ENCODE peak calls at places on chromosomes 5 and 9, in eight cellular contexts. E, R, K, I, V, Q, T and O are unnamed samples.

GRCh38 chr9:93256878-93257807 is 73.2 kb downstream of the WNK2 start:
- DNase-seq in E (peak; percentile 19), R (no peak), K (no peak), I (no peak), V (no peak), Q (no peak), T (no peak), O (no peak)

GRCh38 chr5:107696511-107696910 is 25.8 kb upstream of the EFNA5 start:
- DNase-seq in E (no peak), R (no peak), K (no peak), I (no peak), V (no peak), Q (no peak), T (no peak), O (no peak)

GRCh38 chr5:10632110-10632903 is 68.4 kb downstream of the ANKRD33B start:
- DNase-seq in E (no peak), R (no peak), K (no peak), I (no peak), V (no peak), Q (peak; percentile 22), T (no peak), O (no peak)

GRCh38 chr9:114452219-114453169 is 52.8 kb downstream of the WHRN start:
- DNase-seq in E (no peak), R (no peak), K (no peak), I (no peak), V (no peak), Q (no peak), T (no peak), O (no peak)

GRCh38 chr5:76547242-76547890 is 75.8 kb downstream of the F2RL2 start:
- DNase-seq in E (no peak), R (no peak), K (peak; percentile 74), I (peak; percentile 29), V (no peak), Q (no peak), T (no peak), O (no peak)

GRCh38 chr5:131393498-131393968 is 129.7 kb downstream of the CDC42SE2 start:
- DNase-seq in E (no peak), R (no peak), K (no peak), I (no peak), V (no peak), Q (no peak), T (no peak), O (no peak)

GRCh38 chr5:160359816-160360215 is 10.6 kb downstream of the C1QTNF2 start:
- DNase-seq in E (no peak), R (no peak), K (peak; percentile 62), I (no peak), V (no peak), Q (no peak), T (no peak), O (no peak)

GRCh38 chr9:133683494-133684460 is 47.6 kb downstream of the DBH start:
- DNase-seq in E (no peak), R (no peak), K (no peak), I (peak; percentile 73), V (no peak), Q (peak; percentile 36), T (peak; percentile 39), O (no peak)

GRCh38 chr9:6142816-6143454 is 72.7 kb upstream of the IL33 start:
- DNase-seq in E (no peak), R (no peak), K (no peak), I (no peak), V (no peak), Q (no peak), T (no peak), O (no peak)

GRCh38 chr5:88727705-88728313 is 155.2 kb downstream of the MEF2C start:
- DNase-seq in E (no peak), R (no peak), K (peak; percentile 57), I (no peak), V (no peak), Q (no peak), T (no peak), O (no peak)

GRCh38 chr9:94982211-94982610 is 255.7 kb downstream of the AOPEP start:
- DNase-seq in E (no peak), R (no peak), K (no peak), I (no peak), V (no peak), Q (no peak), T (no peak), O (no peak)

GRCh38 chr9:133684461-133685361 is 48.5 kb downstream of the DBH start:
- DNase-seq in E (no peak), R (no peak), K (no peak), I (no peak), V (no peak), Q (no peak), T (peak; percentile 8), O (no peak)

GRCh38 chr5:16957305-16958165 is 21.4 kb upstream of the MYO10 start:
- DNase-seq in E (no peak), R (peak; percentile 78), K (no peak), I (no peak), V (no peak), Q (no peak), T (no peak), O (no peak)

GRCh38 chr9:76215066-76215465 is 179.2 kb downstream of the RFK start:
- DNase-seq in E (no peak), R (peak; percentile 82), K (no peak), I (no peak), V (no peak), Q (no peak), T (no peak), O (peak; percentile 61)

GRCh38 chr9:73023025-73023541 is 70.2 kb upstream of the ALDH1A1 start:
- DNase-seq in E (no peak), R (no peak), K (peak; percentile 84), I (no peak), V (peak; percentile 50), Q (peak; percentile 5), T (peak; percentile 47), O (peak; percentile 39)

GRCh38 chr5:62143268-62144229 is 162.5 kb upstream of the KIF2A start:
- DNase-seq in E (no peak), R (peak; percentile 1), K (peak; percentile 67), I (no peak), V (peak; percentile 14), Q (no peak), T (no peak), O (no peak)

GRCh38 chr9:133995012-133995896 is 3.1 kb upstream of the VAV2 start:
- DNase-seq in E (no peak), R (no peak), K (peak; percentile 31), I (no peak), V (peak; percentile 41), Q (no peak), T (no peak), O (no peak)

GRCh38 chr5:115930630-115931337 is 31.5 kb upstream of the LVRN start:
- DNase-seq in E (no peak), R (no peak), K (no peak), I (no peak), V (no peak), Q (no peak), T (no peak), O (no peak)

GRCh38 chr9:132482196-132482813 is 72.3 kb downstream of the CFAP77 start:
- DNase-seq in E (no peak), R (no peak), K (no peak), I (no peak), V (no peak), Q (no peak), T (no peak), O (no peak)

GRCh38 chr5:173888473-173889135 is 455 bp downstream of the CPEB4 start:
- DNase-seq in E (no peak), R (no peak), K (peak; percentile 47), I (no peak), V (no peak), Q (no peak), T (peak; percentile 43), O (no peak)

GRCh38 chr5:130868186-130868821 is 296.8 kb downstream of the HINT1 start:
- DNase-seq in E (no peak), R (peak; percentile 59), K (no peak), I (no peak), V (no peak), Q (no peak), T (no peak), O (no peak)

GRCh38 chr5:35671516-35671915 is 53.9 kb downstream of the SPEF2 start:
- DNase-seq in E (no peak), R (no peak), K (no peak), I (no peak), V (no peak), Q (no peak), T (no peak), O (no peak)

GRCh38 chr5:145943674-145944121 is 7.3 kb downstream of the SH3RF2 start:
- DNase-seq in E (peak; percentile 34), R (no peak), K (peak; percentile 81), I (no peak), V (no peak), Q (no peak), T (no peak), O (peak; percentile 27)